ENCODE peak calls at places on chromosomes 1 and 21, in seven cellular contexts. B, G, C, O, X, Y and K are unnamed samples. For H3K9me3, the result is how much of the 10 kb centered on the place peaks cover.

GRCh38 chr1:216047821-216048220 is 375.4 kb downstream of the USH2A start:
- DNase-seq in B (no peak), G (no peak), C (no peak), O (no peak), X (no peak), Y (no peak), K (no peak)

GRCh38 chr1:44608141-44608540 is 66.1 kb downstream of the TMEM53 start:
- DNase-seq in B (peak), G (no peak), C (no peak), O (no peak), X (no peak), Y (no peak), K (no peak)

GRCh38 chr21:17334478-17334877 is 178.4 kb upstream of the CXADR start:
- DNase-seq in B (no peak), G (no peak), C (no peak), O (no peak), X (no peak), Y (no peak), K (no peak)

GRCh38 chr21:35932232-35932911 is 128.0 kb downstream of the SETD4 start:
- DNase-seq in B (peak), G (peak), C (peak), O (no peak), X (peak), Y (peak), K (peak)

GRCh38 chr1:96845464-96845863 is 123.9 kb downstream of the PTBP2 start:
- DNase-seq in B (peak), G (no peak), C (peak), O (no peak), X (peak), Y (no peak), K (peak)

GRCh38 chr21:43921979-43922945 is 57.2 kb downstream of the AGPAT3 start:
- DNase-seq in B (no peak), G (no peak), C (no peak), O (no peak), X (no peak), Y (no peak), K (no peak)

GRCh38 chr1:14340244-14340800 is 258.2 kb upstream of the KAZN start:
- DNase-seq in B (no peak), G (no peak), C (no peak), O (no peak), X (no peak), Y (no peak), K (no peak)

GRCh38 chr21:41993744-41994143 is 16.4 kb downstream of the ZBTB21 start:
- DNase-seq in B (peak), G (no peak), C (no peak), O (no peak), X (no peak), Y (no peak), K (no peak)

GRCh38 chr21:34280389-34280795 is 83.4 kb upstream of the KCNE2 start:
- DNase-seq in B (no peak), G (peak), C (peak), O (no peak), X (no peak), Y (no peak), K (no peak)

GRCh38 chr1:29646161-29646775 is 409.9 kb downstream of the PTPRU start:
- DNase-seq in B (no peak), G (no peak), C (no peak), O (no peak), X (no peak), Y (no peak), K (no peak)

GRCh38 chr1:160330119-160330518 is 12.9 kb downstream of the COPA start:
- DNase-seq in B (no peak), G (no peak), C (no peak), O (no peak), X (no peak), Y (no peak), K (peak)

GRCh38 chr1:38571726-38572125 is 287.8 kb downstream of the RRAGC start:
- DNase-seq in B (no peak), G (no peak), C (no peak), O (no peak), X (no peak), Y (no peak), K (no peak)

DNA sequence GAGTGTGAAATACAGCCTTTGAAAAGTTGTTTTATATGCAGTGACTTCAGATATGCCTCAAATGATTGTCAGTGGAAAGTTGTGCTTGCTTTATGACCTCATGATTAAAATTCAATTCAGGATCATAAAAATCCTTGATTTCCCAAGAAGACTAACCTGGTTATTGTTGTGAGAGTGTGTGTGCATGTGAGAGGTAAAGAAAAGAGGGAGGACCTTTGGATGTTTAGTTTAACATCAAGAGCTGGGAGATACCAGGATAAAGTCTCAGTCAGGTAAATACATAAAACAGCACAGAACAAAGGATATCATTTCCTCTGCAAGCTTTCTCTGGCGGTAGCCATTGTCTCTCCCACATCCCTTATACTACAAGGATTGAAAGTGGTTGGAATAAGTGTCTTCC is 14.4 kb downstream of the BTBD8 start:
- DNase-seq in B (no peak), G (no peak), C (no peak), O (no peak), X (no peak), Y (no peak), K (no peak)
- H3K9me3 ChIP-seq in B (under half), G (under half), C (under half), O (under half), X (under half), Y (under half), K (under half)

DNA sequence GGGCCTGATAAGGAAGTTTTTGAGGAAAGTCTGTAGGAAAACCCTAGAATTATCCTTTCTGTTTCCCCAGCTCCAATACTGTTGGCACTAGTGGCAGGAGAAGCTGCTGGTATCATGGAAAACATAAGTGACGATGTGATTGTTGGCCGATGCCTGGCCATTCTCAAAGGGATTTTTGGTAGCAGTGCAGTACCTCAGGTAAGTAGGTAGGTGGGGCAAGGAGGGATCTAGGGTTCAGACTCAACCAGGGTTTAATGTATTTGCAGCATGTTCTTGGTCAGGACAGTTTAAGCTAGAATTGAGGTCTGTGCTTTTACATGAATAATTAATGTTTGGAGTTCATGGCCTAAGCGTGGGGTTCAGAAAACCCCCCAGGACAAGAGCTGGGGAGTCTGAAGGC is 62.1 kb downstream of the KDM1A start:
- DNase-seq in B (peak), G (no peak), C (no peak), O (no peak), X (no peak), Y (no peak), K (no peak)
- TF ChIP-seq CTCF in B (peak), G (no peak), C (no peak), O (no peak), X (peak), Y (peak), K (peak)

GRCh38 chr1:203281851-203282661 is 23.3 kb upstream of the BTG2 start:
- DNase-seq in B (no peak), G (no peak), C (no peak), O (no peak), X (no peak), Y (no peak), K (no peak)

GRCh38 chr1:203286161-203286984 is 18.9 kb upstream of the BTG2 start:
- DNase-seq in B (no peak), G (no peak), C (no peak), O (peak), X (peak), Y (no peak), K (no peak)

GRCh38 chr1:203283597-203283996 is 21.7 kb upstream of the BTG2 start:
- DNase-seq in B (no peak), G (no peak), C (no peak), O (no peak), X (no peak), Y (no peak), K (no peak)

GRCh38 chr1:203282720-203283542 is 22.4 kb upstream of the BTG2 start:
- DNase-seq in B (no peak), G (no peak), C (no peak), O (no peak), X (no peak), Y (no peak), K (no peak)

GRCh38 chr1:203284411-203285208 is 20.7 kb upstream of the BTG2 start:
- DNase-seq in B (no peak), G (no peak), C (no peak), O (no peak), X (no peak), Y (no peak), K (no peak)
- H3K27ac ChIP-seq in B (no peak), G (peak), C (no peak), O (peak), X (no peak), Y (no peak), K (no peak)

GRCh38 chr1:4653328-4653660 is 1.1 kb upstream of the AJAP1 start:
- DNase-seq in B (no peak), G (no peak), C (no peak), O (no peak), X (no peak), Y (no peak), K (no peak)
- H3K9me3 ChIP-seq in B (under half), G (under half), C (under half), O (under half), X (under half), Y (under half), K (under half)

DNA sequence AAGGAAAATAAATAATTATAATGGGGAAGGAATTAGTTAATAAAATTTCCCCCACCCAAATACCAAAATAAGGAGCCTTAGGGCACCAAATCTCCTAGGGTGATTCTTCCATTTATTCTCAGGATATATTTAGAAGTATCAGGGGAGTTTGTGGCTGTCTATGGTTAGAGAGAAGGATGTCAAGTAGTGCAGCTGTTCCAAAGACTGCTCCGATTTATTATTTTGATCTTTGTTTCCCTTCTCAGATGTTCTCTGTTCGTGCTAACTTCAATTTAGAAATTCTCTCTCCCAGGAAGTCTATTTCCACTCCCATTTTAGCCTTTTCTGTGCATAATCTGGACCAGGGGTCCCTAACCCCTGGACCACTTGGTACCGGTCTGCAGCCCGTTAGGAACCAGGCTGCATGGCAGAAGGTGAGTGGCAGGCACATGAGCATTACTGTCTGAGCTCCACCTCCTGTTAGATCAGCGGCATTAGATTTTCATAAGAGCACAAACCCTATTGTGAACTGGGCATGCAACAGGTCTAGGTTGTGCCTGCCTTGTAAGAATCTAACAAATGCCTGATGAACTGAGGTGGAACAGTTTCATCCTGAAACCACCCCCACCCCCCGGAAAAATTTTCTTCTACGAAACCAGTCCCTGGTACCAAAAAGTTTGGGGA is 9.3 kb upstream of the MAST2 start:
- DNase-seq in B (peak), G (no peak), C (no peak), O (no peak), X (no peak), Y (no peak), K (no peak)
- TF ChIP-seq CTCF in B (no peak), G (no peak), C (no peak), O (no peak), X (no peak), Y (no peak), K (no peak)